ENCODE peak calls at places on chromosomes 5 and 9, in seven cellular contexts. One of them, this sample, is unnamed.

GRCh38 chr5:150363185-150363584 is 5.7 kb downstream of the TCOF1 start:
- DNase-seq in HCT116: no peak
- DNase-seq in K562: no peak
- DNase-seq in GM12878: no peak
- DNase-seq in SK-N-SH: no peak
- DNase-seq in HepG2: peak
- DNase-seq in H1: no peak
- DNase-seq in this sample: no peak

GRCh38 chr5:95884511-95884910 is 62.0 kb upstream of the GLRX start:
- DNase-seq in K562: peak
- DNase-seq in HCT116: no peak
- DNase-seq in SK-N-SH: no peak
- DNase-seq in H1: no peak
- DNase-seq in HepG2: no peak
- DNase-seq in GM12878: no peak
- DNase-seq in this sample: no peak

GRCh38 chr5:1110930-1111726 is 735 bp downstream of the SLC12A7 start:
- DNase-seq in H1: no peak
- DNase-seq in SK-N-SH: peak
- DNase-seq in HCT116: no peak
- DNase-seq in GM12878: no peak
- DNase-seq in K562: peak
- DNase-seq in HepG2: no peak
- DNase-seq in this sample: peak

GRCh38 chr9:11992866-11993265 is 700.3 kb upstream of the TYRP1 start:
- DNase-seq in GM12878: no peak
- DNase-seq in SK-N-SH: no peak
- DNase-seq in HepG2: no peak
- DNase-seq in HCT116: no peak
- DNase-seq in H1: no peak
- DNase-seq in K562: no peak
- DNase-seq in this sample: no peak

GRCh38 chr9:91515074-91515687 is 91.5 kb upstream of the NFIL3 start:
- DNase-seq in HCT116: no peak
- DNase-seq in K562: peak
- DNase-seq in SK-N-SH: no peak
- DNase-seq in HepG2: no peak
- DNase-seq in GM12878: peak
- DNase-seq in H1: no peak
- DNase-seq in this sample: no peak

GRCh38 chr9:127835930-127836586 is 18.4 kb downstream of the ENG start:
- DNase-seq in H1: no peak
- DNase-seq in HepG2: no peak
- DNase-seq in HCT116: no peak
- DNase-seq in GM12878: no peak
- DNase-seq in K562: no peak
- DNase-seq in SK-N-SH: no peak
- DNase-seq in this sample: no peak

GRCh38 chr5:84379749-84380148 is 4.9 kb downstream of the EDIL3 start:
- DNase-seq in HepG2: no peak
- DNase-seq in SK-N-SH: no peak
- DNase-seq in HCT116: no peak
- DNase-seq in GM12878: no peak
- DNase-seq in K562: no peak
- DNase-seq in H1: no peak
- DNase-seq in this sample: no peak

GRCh38 chr9:6910032-6910431 is 152.3 kb downstream of the KDM4C start:
- DNase-seq in H1: no peak
- DNase-seq in HCT116: no peak
- DNase-seq in SK-N-SH: peak
- DNase-seq in HepG2: no peak
- DNase-seq in K562: no peak
- DNase-seq in GM12878: no peak
- DNase-seq in this sample: no peak

GRCh38 chr9:86720893-86721698 is 226.2 kb downstream of the GAS1 start:
- DNase-seq in K562: no peak
- DNase-seq in HCT116: no peak
- DNase-seq in GM12878: no peak
- DNase-seq in HepG2: no peak
- DNase-seq in H1: no peak
- DNase-seq in SK-N-SH: no peak
- DNase-seq in this sample: peak

GRCh38 chr9:114023961-114024360 is 54.1 kb downstream of the AMBP start:
- DNase-seq in H1: no peak
- DNase-seq in SK-N-SH: no peak
- DNase-seq in K562: no peak
- DNase-seq in GM12878: no peak
- DNase-seq in HepG2: no peak
- DNase-seq in HCT116: no peak
- DNase-seq in this sample: no peak

GRCh38 chr9:88258587-88258986 is 120.3 kb upstream of the SPATA31C2 start:
- DNase-seq in HepG2: no peak
- DNase-seq in H1: no peak
- DNase-seq in HCT116: no peak
- DNase-seq in K562: no peak
- DNase-seq in SK-N-SH: no peak
- DNase-seq in GM12878: no peak
- DNase-seq in this sample: peak

GRCh38 chr5:135034186-135034962 is at the start of gene PITX1:
- DNase-seq in GM12878: no peak
- DNase-seq in K562: peak
- DNase-seq in H1: no peak
- DNase-seq in HCT116: peak
- DNase-seq in SK-N-SH: peak
- DNase-seq in HepG2: peak
- DNase-seq in this sample: peak

GRCh38 chr9:12933957-12934356 is 159.1 kb downstream of the LURAP1L start:
- DNase-seq in K562: no peak
- DNase-seq in GM12878: no peak
- DNase-seq in HepG2: no peak
- DNase-seq in SK-N-SH: no peak
- DNase-seq in H1: peak
- DNase-seq in HCT116: peak
- DNase-seq in this sample: no peak

GRCh38 chr5:81095835-81096234 is 135.7 kb downstream of the RASGRF2 start:
- DNase-seq in GM12878: no peak
- DNase-seq in SK-N-SH: no peak
- DNase-seq in H1: no peak
- DNase-seq in K562: no peak
- DNase-seq in HCT116: no peak
- DNase-seq in HepG2: no peak
- DNase-seq in this sample: no peak

GRCh38 chr9:133125706-133126696 is 5.0 kb upstream of the RALGDS start:
- DNase-seq in HepG2: no peak
- DNase-seq in SK-N-SH: peak
- DNase-seq in HCT116: no peak
- DNase-seq in K562: no peak
- DNase-seq in H1: no peak
- DNase-seq in GM12878: no peak
- DNase-seq in this sample: no peak

GRCh38 chr9:134324359-134325095 is 1.7 kb upstream of the RXRA start:
- DNase-seq in SK-N-SH: no peak
- DNase-seq in K562: peak
- DNase-seq in HCT116: no peak
- DNase-seq in GM12878: no peak
- DNase-seq in H1: no peak
- DNase-seq in HepG2: no peak
- DNase-seq in this sample: no peak

GRCh38 chr9:89770779-89771178 is 166.0 kb downstream of the GADD45G start:
- DNase-seq in SK-N-SH: peak
- DNase-seq in K562: no peak
- DNase-seq in GM12878: no peak
- DNase-seq in HepG2: no peak
- DNase-seq in H1: no peak
- DNase-seq in HCT116: no peak
- DNase-seq in this sample: no peak

GRCh38 chr9:96858018-96858573 is 3.8 kb upstream of the ZNF782 start:
- DNase-seq in HepG2: peak
- DNase-seq in HCT116: no peak
- DNase-seq in GM12878: no peak
- DNase-seq in H1: no peak
- DNase-seq in K562: peak
- DNase-seq in SK-N-SH: no peak
- DNase-seq in this sample: no peak

GRCh38 chr9:17269799-17270198 is 135.0 kb downstream of the CNTLN start:
- DNase-seq in HCT116: no peak
- DNase-seq in K562: no peak
- DNase-seq in GM12878: no peak
- DNase-seq in HepG2: no peak
- DNase-seq in SK-N-SH: no peak
- DNase-seq in H1: no peak
- DNase-seq in this sample: no peak

GRCh38 chr9:108473209-108474112 is 382.3 kb downstream of the ACTL7B start:
- DNase-seq in SK-N-SH: no peak
- DNase-seq in K562: no peak
- DNase-seq in GM12878: no peak
- DNase-seq in H1: no peak
- DNase-seq in HCT116: no peak
- DNase-seq in HepG2: no peak
- DNase-seq in this sample: no peak

GRCh38 chr9:108953983-108954574 is 19.9 kb downstream of the ABITRAM start:
- DNase-seq in SK-N-SH: peak
- DNase-seq in HepG2: peak
- DNase-seq in HCT116: peak
- DNase-seq in H1: no peak
- DNase-seq in K562: peak
- DNase-seq in GM12878: no peak
- DNase-seq in this sample: peak

GRCh38 chr5:88355490-88356050 is 86.9 kb upstream of the TMEM161B start:
- DNase-seq in SK-N-SH: no peak
- DNase-seq in HepG2: no peak
- DNase-seq in K562: no peak
- DNase-seq in HCT116: no peak
- DNase-seq in H1: no peak
- DNase-seq in GM12878: no peak
- DNase-seq in this sample: no peak
- TF ChIP-seq JUND in SK-N-SH: no peak
- TF ChIP-seq JUND in HepG2: no peak
- TF ChIP-seq JUND in K562: no peak
- TF ChIP-seq JUND in HCT116: no peak
- TF ChIP-seq JUND in H1: no peak
- TF ChIP-seq JUND in GM12878: no peak
- TF ChIP-seq JUND in this sample: no peak

GRCh38 chr9:119368179-119368578 is 1.1 kb downstream of the BRINP1 start:
- DNase-seq in K562: no peak
- DNase-seq in GM12878: no peak
- DNase-seq in HCT116: no peak
- DNase-seq in SK-N-SH: no peak
- DNase-seq in H1: no peak
- DNase-seq in HepG2: no peak
- DNase-seq in this sample: no peak

GRCh38 chr9:119372951-119373350 is 3.7 kb upstream of the BRINP1 start:
- DNase-seq in K562: no peak
- DNase-seq in H1: no peak
- DNase-seq in HCT116: no peak
- DNase-seq in SK-N-SH: no peak
- DNase-seq in GM12878: no peak
- DNase-seq in HepG2: no peak
- DNase-seq in this sample: no peak

GRCh38 chr9:119369670-119370366 is 583 bp upstream of the BRINP1 start:
- DNase-seq in K562: no peak
- DNase-seq in GM12878: no peak
- DNase-seq in HepG2: no peak
- DNase-seq in HCT116: no peak
- DNase-seq in SK-N-SH: peak
- DNase-seq in H1: no peak
- DNase-seq in this sample: no peak

GRCh38 chr9:119368681-119369581 is at the start of gene BRINP1:
- DNase-seq in HCT116: no peak
- DNase-seq in GM12878: no peak
- DNase-seq in H1: peak
- DNase-seq in K562: no peak
- DNase-seq in HepG2: no peak
- DNase-seq in SK-N-SH: peak
- DNase-seq in this sample: peak

DNA sequence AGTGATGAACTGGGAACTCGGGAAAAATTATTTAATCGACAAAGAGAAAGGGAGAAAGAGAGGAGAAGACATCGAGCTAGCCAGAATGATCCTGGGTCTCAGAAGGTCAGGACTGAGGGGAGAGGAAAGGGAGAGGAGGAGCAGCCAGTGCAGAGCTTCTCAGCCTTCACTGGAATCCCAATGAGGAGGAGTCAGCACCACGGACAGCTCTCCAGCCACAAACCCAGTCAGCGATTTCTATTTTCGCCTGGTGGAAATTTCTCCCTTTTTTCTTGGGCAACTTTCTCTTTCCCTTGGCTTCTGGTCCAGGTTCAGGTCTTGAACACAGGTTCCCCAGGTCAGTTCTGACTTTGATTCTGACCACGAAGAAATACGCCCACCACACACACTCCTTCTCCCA is 1.6 kb upstream of the BRINP1 start:
- DNase-seq in H1: no peak
- DNase-seq in GM12878: no peak
- DNase-seq in HCT116: no peak
- DNase-seq in HepG2: peak
- DNase-seq in SK-N-SH: no peak
- DNase-seq in K562: peak
- DNase-seq in this sample: peak
- TF ChIP-seq JUND in H1: no peak
- TF ChIP-seq JUND in GM12878: no peak
- TF ChIP-seq JUND in HCT116: no peak
- TF ChIP-seq JUND in HepG2: no peak
- TF ChIP-seq JUND in SK-N-SH: no peak
- TF ChIP-seq JUND in K562: no peak
- TF ChIP-seq JUND in this sample: no peak

GRCh38 chr5:140181525-140181924 is 6.5 kb downstream of the CYSTM1 start:
- DNase-seq in K562: no peak
- DNase-seq in GM12878: no peak
- DNase-seq in H1: no peak
- DNase-seq in SK-N-SH: no peak
- DNase-seq in HCT116: no peak
- DNase-seq in HepG2: no peak
- DNase-seq in this sample: no peak

GRCh38 chr5:140181002-140181483 is 6.1 kb downstream of the CYSTM1 start:
- DNase-seq in SK-N-SH: peak
- DNase-seq in GM12878: peak
- DNase-seq in HCT116: no peak
- DNase-seq in K562: no peak
- DNase-seq in H1: no peak
- DNase-seq in HepG2: peak
- DNase-seq in this sample: no peak

GRCh38 chr5:140182075-140182709 is 7.2 kb downstream of the CYSTM1 start:
- DNase-seq in K562: no peak
- DNase-seq in GM12878: no peak
- DNase-seq in HCT116: no peak
- DNase-seq in H1: no peak
- DNase-seq in HepG2: no peak
- DNase-seq in SK-N-SH: no peak
- DNase-seq in this sample: no peak

GRCh38 chr5:140185409-140185808 is 10.4 kb downstream of the CYSTM1 start:
- DNase-seq in SK-N-SH: no peak
- DNase-seq in HepG2: no peak
- DNase-seq in GM12878: no peak
- DNase-seq in K562: no peak
- DNase-seq in HCT116: no peak
- DNase-seq in H1: no peak
- DNase-seq in this sample: no peak

GRCh38 chr5:140182803-140183367 is 7.9 kb downstream of the CYSTM1 start:
- DNase-seq in SK-N-SH: no peak
- DNase-seq in HepG2: no peak
- DNase-seq in HCT116: no peak
- DNase-seq in K562: peak
- DNase-seq in H1: no peak
- DNase-seq in GM12878: no peak
- DNase-seq in this sample: no peak
- TF ChIP-seq JUND in SK-N-SH: no peak
- TF ChIP-seq JUND in HepG2: no peak
- TF ChIP-seq JUND in HCT116: no peak
- TF ChIP-seq JUND in K562: peak
- TF ChIP-seq JUND in H1: no peak
- TF ChIP-seq JUND in GM12878: no peak
- TF ChIP-seq JUND in this sample: no peak

GRCh38 chr9:69376651-69377050 is 51.6 kb downstream of the ENTREP1 start:
- DNase-seq in H1: no peak
- DNase-seq in K562: no peak
- DNase-seq in HepG2: no peak
- DNase-seq in HCT116: no peak
- DNase-seq in GM12878: no peak
- DNase-seq in SK-N-SH: no peak
- DNase-seq in this sample: no peak
- TF ChIP-seq JUND in H1: no peak
- TF ChIP-seq JUND in K562: no peak
- TF ChIP-seq JUND in HepG2: no peak
- TF ChIP-seq JUND in HCT116: no peak
- TF ChIP-seq JUND in GM12878: no peak
- TF ChIP-seq JUND in SK-N-SH: peak
- TF ChIP-seq JUND in this sample: no peak

This sample was measured in T47D.